ENCODE peak calls at places on chromosome 10, in six cellular contexts. Z is BE2C, D is cardiac fibroblast, S is SK-N-SH, M is bronchial epithelial cell, W is tibial nerve. N is an unnamed sample.

GRCh38 chr10:132420469-132421376 is 23.7 kb downstream of the PWWP2B start:
- DNase-seq in D (no peak), W (no peak), Z (no peak), S (peak), M (no peak), N (no peak)

GRCh38 chr10:31318382-31318853 is 598 bp upstream of the ZEB1 start:
- DNase-seq in W (peak), D (peak), M (peak), Z (peak), S (peak), N (peak)

GRCh38 chr10:17805921-17806577 is 3.1 kb upstream of the MRC1 start:
- DNase-seq in Z (no peak), W (no peak), M (no peak), D (no peak), S (no peak), N (no peak)

GRCh38 chr10:97858001-97858439 is 8.4 kb downstream of the GOLGA7B start:
- DNase-seq in D (no peak), Z (no peak), M (no peak), S (no peak), W (no peak), N (no peak)

GRCh38 chr10:46328853-46329689 is 42.3 kb downstream of the ANTXRL start:
- DNase-seq in Z (no peak), W (no peak), M (no peak), S (no peak), D (no peak), N (no peak)

GRCh38 chr10:119669975-119670640 is 18.9 kb downstream of the BAG3 start:
- DNase-seq in M (no peak), D (no peak), Z (no peak), S (no peak), W (no peak), N (no peak)

GRCh38 chr10:49354593-49354992 is 41.3 kb downstream of the DRGX start:
- DNase-seq in D (no peak), M (no peak), S (no peak), W (no peak), Z (no peak), N (no peak)

GRCh38 chr10:95809370-95810197 is 53.6 kb downstream of the ENTPD1 start:
- DNase-seq in W (no peak), Z (peak), S (no peak), D (no peak), M (no peak), N (no peak)

GRCh38 chr10:99999319-100000108 is 10.2 kb downstream of the DNMBP start:
- DNase-seq in M (no peak), S (no peak), W (no peak), Z (no peak), D (no peak), N (no peak)

DNA sequence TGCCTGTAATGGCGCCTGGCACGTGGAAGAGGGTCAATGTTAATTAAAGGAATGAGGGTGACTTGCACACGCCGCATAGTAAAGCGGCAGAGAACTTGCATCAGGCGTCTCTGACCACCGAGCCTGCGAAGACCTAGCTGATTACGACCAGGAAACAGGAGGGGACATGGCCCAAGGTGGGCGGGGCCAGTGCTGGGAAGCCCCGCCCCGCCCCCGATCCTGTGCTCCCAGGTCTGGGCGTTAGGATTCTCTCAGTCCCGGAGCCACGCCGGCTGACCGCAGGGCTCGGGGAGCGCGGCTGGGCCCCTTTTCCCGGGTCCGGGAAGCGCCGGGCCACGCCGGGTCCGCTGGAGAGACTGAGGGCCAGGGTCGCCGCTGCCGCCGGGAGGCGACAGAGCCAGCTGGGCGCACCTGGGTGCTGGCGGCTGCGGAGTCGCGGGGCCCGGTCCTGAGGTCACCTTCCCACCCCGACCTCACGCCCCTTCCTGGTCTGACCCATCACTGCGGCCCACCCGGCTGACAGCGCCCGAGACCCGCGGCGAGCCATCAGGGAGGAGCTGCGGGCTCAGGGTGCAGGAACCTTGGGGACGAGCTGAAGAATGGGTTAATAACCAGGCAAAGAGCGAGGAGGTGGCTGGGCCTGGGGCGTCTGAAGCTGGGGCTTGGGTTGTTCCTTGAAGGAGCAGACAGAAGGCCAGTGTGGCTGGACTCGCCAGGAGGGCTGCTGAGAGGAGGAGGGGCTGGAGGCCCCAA is 23.0 kb upstream of the GRID1 start:
- DNase-seq in W (no peak), S (no peak), D (no peak), M (no peak), Z (no peak), N (no peak)
- H3K4me3 ChIP-seq in W (peak), S (no peak), D (peak), M (peak), Z (no peak), N (peak)

GRCh38 chr10:122128357-122128756 is 139.4 kb downstream of the TACC2 start:
- DNase-seq in Z (no peak), M (no peak), W (peak), S (no peak), D (peak), N (no peak)
- H3K4me3 ChIP-seq in Z (no peak), M (no peak), W (peak), S (no peak), D (no peak), N (no peak)

GRCh38 chr10:26438534-26439269 is 561 bp downstream of the APBB1IP start:
- DNase-seq in M (no peak), D (no peak), S (peak), Z (no peak), W (no peak), N (peak)
- H3K4me3 ChIP-seq in M (no peak), D (no peak), S (no peak), Z (no peak), W (peak), N (peak)

DNA sequence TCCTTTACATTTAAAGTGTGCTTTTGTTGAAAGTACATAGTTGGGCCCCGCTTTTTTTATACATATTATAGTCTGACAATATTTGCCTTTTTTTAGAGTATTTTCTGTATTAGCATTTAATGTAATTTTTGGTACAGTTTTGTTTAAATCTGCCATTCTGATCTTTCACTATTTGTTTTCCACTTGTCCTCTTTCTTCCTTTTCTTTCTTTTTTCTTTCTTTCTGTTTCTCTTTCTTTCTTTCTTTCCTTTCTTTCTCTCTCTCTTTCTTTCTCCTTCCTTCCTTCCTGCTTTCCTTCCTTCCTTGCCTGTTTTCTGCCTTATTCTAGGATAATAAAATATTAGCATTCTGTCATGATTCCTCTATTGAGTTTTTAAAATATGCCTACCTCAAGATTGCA is 9.5 kb downstream of the LIPK start:
- DNase-seq in S (no peak), Z (no peak), M (no peak), D (no peak), W (no peak), N (no peak)
- H3K4me3 ChIP-seq in S (no peak), Z (no peak), M (no peak), D (no peak), W (no peak), N (no peak)